ENCODE peak calls at places on chromosome 21, in seven cellular contexts. X is ovary, U is brain microvascular endothelial cell, F is ascending aorta, W is heart left ventricle, K is lower leg skin, M is fibroblast of mammary gland. D is an unnamed sample.

GRCh38 chr21:35219719-35220118 is 170.6 kb upstream of the RUNX1 start:
- DNase-seq in X (no peak), U (no peak), F (no peak), W (no peak), K (no peak), M (no peak), D (no peak)

GRCh38 chr21:42568834-42569731 is 55.4 kb downstream of the SLC37A1 start:
- DNase-seq in X (no peak), U (no peak), F (no peak), W (peak), K (peak), M (no peak), D (no peak)

GRCh38 chr21:45992311-45993209 is 11.0 kb downstream of the COL6A1 start:
- DNase-seq in X (peak), U (no peak), F (no peak), W (peak), K (peak), M (peak), D (peak)

GRCh38 chr21:42854246-42855010 is 24.9 kb downstream of the WDR4 start:
- DNase-seq in X (no peak), U (no peak), F (no peak), W (no peak), K (no peak), M (no peak), D (no peak)

GRCh38 chr21:31298618-31299269 is 45.3 kb downstream of the TIAM1 start:
- DNase-seq in X (no peak), U (no peak), F (no peak), W (no peak), K (no peak), M (peak), D (no peak)

GRCh38 chr21:15363921-15364320 is 299.1 kb upstream of the NRIP1 start:
- DNase-seq in X (no peak), U (no peak), F (no peak), W (no peak), K (no peak), M (peak), D (no peak)

GRCh38 chr21:20570824-20571232 is 427.4 kb upstream of the NCAM2 start:
- DNase-seq in X (no peak), U (no peak), F (no peak), W (no peak), K (no peak), M (no peak), D (no peak)

GRCh38 chr21:42687796-42688195 is 34.4 kb downstream of the PDE9A start:
- DNase-seq in X (no peak), U (no peak), F (no peak), W (peak), K (no peak), M (no peak), D (no peak)

GRCh38 chr21:25396135-25396711 is 211.1 kb downstream of the MRPL39 start:
- DNase-seq in X (no peak), U (no peak), F (no peak), W (no peak), K (no peak), M (no peak), D (no peak)

GRCh38 chr21:32562426-32562825 is 22.9 kb downstream of the TCP10L start:
- DNase-seq in X (peak), U (peak), F (no peak), W (no peak), K (peak), M (peak), D (peak)

GRCh38 chr21:32726742-32727477 is 903 bp downstream of the SYNJ1 start:
- DNase-seq in X (no peak), U (peak), F (no peak), W (no peak), K (no peak), M (peak), D (no peak)

GRCh38 chr21:32475162-32475812 is 62.8 kb downstream of the EVA1C start:
- DNase-seq in X (peak), U (peak), F (no peak), W (no peak), K (no peak), M (peak), D (peak)

GRCh38 chr21:46036696-46037337 is 55.2 kb downstream of the COL6A1 start:
- DNase-seq in X (peak), U (no peak), F (no peak), W (no peak), K (no peak), M (no peak), D (peak)

GRCh38 chr21:45073301-45074047 is 906 bp upstream of the ADARB1 start:
- DNase-seq in X (peak), U (peak), F (no peak), W (no peak), K (peak), M (peak), D (no peak)

GRCh38 chr21:35441868-35442582 is 392.9 kb upstream of the RUNX1 start:
- DNase-seq in X (no peak), U (no peak), F (no peak), W (no peak), K (no peak), M (no peak), D (no peak)

GRCh38 chr21:24428539-24429186 is 1178.6 kb downstream of the MRPL39 start:
- DNase-seq in X (no peak), U (no peak), F (no peak), W (no peak), K (no peak), M (no peak), D (no peak)

GRCh38 chr21:42865361-42866160 is 13.8 kb downstream of the WDR4 start:
- DNase-seq in X (peak), U (no peak), F (no peak), W (no peak), K (no peak), M (no peak), D (peak)

GRCh38 chr21:18547347-18547746 is 143.8 kb upstream of the TMPRSS15 start:
- DNase-seq in X (no peak), U (no peak), F (no peak), W (no peak), K (no peak), M (no peak), D (no peak)

GRCh38 chr21:45328198-45329087 is 40.7 kb upstream of the POFUT2 start:
- DNase-seq in X (peak), U (no peak), F (no peak), W (peak), K (no peak), M (no peak), D (no peak)

GRCh38 chr21:33855190-33855589 is 60.4 kb downstream of the ATP5PO start:
- DNase-seq in X (no peak), U (no peak), F (no peak), W (peak), K (no peak), M (no peak), D (no peak)
- TF ChIP-seq CTCF in X (no peak), U (peak), F (no peak), W (no peak), K (no peak), M (peak), D (no peak)

DNA sequence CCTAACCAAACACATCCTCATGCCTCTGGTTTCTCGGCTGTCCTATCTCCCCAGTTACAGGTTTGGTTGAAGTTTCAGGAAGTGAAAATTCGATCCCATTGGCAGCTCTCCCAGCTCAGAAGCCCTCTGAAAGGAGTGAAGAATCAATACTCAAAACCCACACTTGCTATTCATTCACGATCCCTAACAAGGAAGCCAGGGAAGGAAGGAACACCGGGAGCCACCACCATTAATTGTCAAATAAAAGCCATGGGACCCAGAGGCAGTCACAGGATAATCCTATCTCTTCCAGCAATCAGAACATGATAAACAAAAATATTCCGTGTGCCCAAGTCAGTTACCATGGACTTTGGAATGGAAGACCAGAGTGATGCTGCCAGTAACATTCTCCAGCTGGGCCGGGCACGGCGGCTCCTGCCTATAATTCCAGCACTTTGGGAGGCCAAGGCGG is 7.0 kb downstream of the TMPRSS2 start:
- DNase-seq in X (no peak), U (no peak), F (no peak), W (no peak), K (no peak), M (no peak), D (no peak)
- H3K4me3 ChIP-seq in X (no peak), U (no peak), F (no peak), W (no peak), K (no peak), M (no peak), D (no peak)

GRCh38 chr21:38806942-38807284 is 1.2 kb downstream of the ETS2 start:
- DNase-seq in X (no peak), U (peak), F (no peak), W (no peak), K (no peak), M (peak), D (peak)

GRCh38 chr21:38807481-38807880 is 1.8 kb downstream of the ETS2 start:
- DNase-seq in X (no peak), U (no peak), F (no peak), W (no peak), K (no peak), M (no peak), D (no peak)

GRCh38 chr21:38805282-38806152 is at the start of gene ETS2:
- DNase-seq in X (peak), U (peak), F (peak), W (peak), K (peak), M (peak), D (peak)

GRCh38 chr21:38804617-38805281 is 980 bp upstream of the ETS2 start:
- DNase-seq in X (peak), U (peak), F (no peak), W (peak), K (peak), M (peak), D (peak)

DNA sequence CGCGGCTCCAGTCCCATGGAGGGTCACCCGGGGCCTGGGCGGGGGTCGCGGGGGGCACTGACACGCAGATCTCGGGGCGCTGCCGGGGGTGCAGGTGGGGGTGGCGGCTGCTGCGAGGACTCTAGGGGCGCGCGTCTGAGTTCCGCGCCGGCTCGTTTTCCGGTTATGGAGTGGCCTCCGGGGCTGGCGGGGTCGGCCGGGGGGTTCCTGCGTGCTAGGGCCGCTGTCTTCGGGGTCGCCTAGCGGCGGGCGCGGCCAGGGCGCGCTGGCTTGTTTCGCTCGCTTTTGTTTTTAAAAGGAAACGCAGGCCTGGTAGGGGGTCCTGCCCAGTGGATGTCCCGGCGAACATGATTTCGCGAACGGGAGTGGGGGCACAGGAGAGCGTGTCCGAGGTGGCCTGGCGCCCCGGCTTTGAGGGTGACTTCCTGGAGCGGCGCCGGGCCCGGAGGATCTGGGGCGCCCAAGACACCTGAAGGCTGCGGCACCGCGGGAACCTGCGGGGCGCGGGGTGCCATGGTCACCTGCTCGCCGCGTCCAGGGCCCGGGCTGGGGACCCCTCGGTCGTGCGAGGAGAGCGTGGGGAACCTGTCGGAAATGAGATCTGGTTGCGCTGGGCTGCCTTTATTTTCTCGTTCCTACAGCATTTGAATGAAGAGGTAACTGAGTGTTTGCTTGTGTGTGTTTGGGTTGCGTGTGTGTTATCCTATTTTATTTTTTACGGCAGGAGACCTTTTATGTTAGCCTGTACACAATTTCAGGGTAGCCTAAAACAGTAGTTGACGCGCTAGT is 618 bp downstream of the ETS2 start:
- DNase-seq in X (peak), U (no peak), F (no peak), W (peak), K (peak), M (no peak), D (peak)
- TF ChIP-seq CTCF in X (no peak), U (peak), F (no peak), W (no peak), K (no peak), M (no peak), D (no peak)

DNA sequence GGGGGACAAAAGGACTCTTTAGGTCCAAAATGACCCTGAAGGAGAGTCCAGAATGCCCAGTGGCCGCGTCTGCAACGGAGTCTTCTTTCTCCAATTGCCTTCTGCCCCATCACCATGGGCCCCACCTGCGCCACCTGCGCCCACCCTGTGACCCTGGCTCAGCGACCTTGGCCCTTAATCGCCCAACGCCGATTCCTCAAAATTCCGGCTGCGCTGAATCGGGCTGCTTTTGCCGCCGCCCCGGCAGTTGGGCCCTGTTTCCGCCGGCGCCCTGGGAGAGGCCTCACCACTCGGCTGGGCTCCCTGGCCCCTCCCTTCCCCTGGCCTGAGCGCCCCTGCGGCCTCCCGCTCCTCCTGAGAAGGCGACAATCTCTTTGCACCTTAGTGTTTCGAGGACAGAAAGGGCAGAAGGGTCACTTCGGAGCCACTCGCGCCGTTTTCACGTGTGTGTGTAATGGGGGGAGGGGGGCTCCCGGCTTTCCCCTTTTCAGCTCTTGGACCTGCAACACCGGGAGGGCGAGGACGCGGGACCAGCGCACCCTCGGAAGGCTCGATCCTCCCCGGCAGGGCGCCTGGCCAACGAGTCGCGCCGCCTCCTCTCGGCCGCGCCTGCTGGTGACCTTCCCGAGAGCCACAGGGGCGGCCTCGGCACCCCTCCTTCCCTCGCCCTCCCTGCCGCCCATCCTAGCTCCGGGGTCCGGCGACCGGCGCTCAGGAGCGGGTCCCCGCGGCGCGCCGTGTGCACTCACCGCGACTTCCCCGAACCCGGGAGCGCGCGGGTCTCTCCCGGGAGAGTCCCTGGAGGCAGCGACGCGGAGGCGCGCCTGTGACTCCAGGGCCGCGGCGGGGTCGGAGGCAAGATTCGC is 522 bp upstream of the SIM2 start:
- DNase-seq in X (no peak), U (no peak), F (no peak), W (no peak), K (no peak), M (no peak), D (no peak)
- H3K4me3 ChIP-seq in X (peak), U (no peak), F (peak), W (peak), K (no peak), M (no peak), D (no peak)

GRCh38 chr21:26842976-26843911 is 2.0 kb downstream of the ADAMTS1 start:
- DNase-seq in X (peak), U (peak), F (peak), W (peak), K (peak), M (peak), D (peak)

GRCh38 chr21:26842300-26842699 is 2.9 kb downstream of the ADAMTS1 start:
- DNase-seq in X (peak), U (peak), F (no peak), W (no peak), K (peak), M (peak), D (no peak)

GRCh38 chr21:26844258-26845065 is 747 bp downstream of the ADAMTS1 start:
- DNase-seq in X (peak), U (peak), F (no peak), W (peak), K (peak), M (no peak), D (no peak)

GRCh38 chr21:26845066-26845749 is at the start of gene ADAMTS1:
- DNase-seq in X (peak), U (peak), F (peak), W (peak), K (peak), M (peak), D (peak)

DNA sequence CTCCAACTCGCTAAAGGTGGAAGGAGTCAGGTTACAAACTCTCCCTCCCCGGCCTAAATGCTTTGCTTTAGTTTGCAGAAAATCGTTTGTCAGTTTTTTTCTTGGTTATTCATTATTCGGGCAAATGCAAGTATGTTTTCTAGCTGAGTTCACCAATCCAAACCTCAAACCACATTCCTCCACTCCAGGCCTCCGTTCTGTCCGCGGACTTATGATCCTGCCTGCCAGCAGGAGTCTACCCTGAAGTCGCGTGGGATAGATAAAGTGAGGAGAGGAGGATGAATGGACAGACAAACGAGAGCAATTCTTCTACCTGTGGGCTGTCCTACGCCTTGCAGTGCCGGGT is 1.3 kb downstream of the ADAMTS1 start:
- DNase-seq in X (no peak), U (peak), F (no peak), W (no peak), K (no peak), M (peak), D (no peak)
- TF ChIP-seq CTCF in X (no peak), U (peak), F (no peak), W (no peak), K (no peak), M (peak), D (no peak)

DNA sequence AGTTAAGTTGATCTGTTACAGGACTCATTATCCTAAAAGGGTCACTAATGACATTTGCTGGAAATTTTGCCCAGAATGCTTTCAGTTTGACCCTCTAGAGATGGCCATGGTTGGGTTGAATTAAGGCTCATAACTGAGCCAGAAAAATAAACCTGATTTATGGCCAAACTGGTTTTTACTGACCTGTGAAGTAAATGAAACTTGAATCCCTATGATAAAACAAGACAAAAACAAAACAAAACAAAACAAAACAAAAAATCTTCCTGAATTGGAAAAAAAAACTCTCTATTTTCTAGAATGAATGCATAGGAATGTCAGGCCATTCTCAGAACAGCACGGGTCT is 72.5 kb upstream of the CLDN14 start:
- DNase-seq in X (no peak), U (no peak), F (no peak), W (no peak), K (no peak), M (peak), D (no peak)
- H3K4me3 ChIP-seq in X (no peak), U (no peak), F (no peak), W (no peak), K (no peak), M (no peak), D (no peak)

DNA sequence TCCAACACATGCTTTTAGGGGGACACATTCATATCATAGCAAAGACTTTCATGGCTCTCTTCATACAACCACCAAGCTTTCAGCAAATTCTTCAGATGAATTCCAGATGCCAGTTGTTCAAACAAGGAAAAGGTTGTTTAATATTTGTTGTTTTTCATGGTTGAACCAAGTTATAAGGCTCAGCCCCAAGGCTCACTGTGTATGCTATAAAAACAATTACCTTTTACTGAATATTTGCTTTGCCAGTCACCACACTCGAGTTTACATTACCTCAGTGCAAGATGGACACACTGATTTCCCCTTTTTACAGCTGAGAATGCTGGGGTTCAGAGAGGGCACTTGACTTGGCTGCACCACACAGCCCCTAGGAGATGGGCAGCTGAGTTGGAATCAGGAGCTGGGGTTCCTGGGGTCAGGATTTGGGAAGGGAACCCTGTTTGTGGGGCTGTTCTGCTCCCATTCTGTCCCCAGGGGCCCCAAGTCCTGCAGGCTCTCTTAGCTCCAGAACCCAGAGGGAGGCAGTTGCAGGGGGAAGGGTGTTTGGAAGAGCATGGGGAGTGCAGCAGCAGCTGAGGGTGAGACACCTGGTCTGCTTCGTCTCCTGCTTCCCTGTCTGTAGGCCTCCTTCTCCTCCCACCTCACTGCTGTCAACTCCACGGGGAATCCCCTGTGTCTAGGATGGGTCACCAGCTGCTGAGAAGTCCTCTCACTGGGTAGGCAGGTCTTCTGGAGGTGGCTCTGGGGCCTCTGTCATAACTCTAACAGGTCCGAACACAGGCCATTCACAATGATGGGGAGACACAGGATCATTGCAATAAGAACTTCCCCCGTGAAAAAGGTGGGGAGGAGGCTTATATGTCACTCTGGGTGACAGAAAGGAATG is 12.8 kb upstream of the TMPRSS2 start:
- DNase-seq in X (no peak), U (no peak), F (no peak), W (no peak), K (peak), M (no peak), D (no peak)
- TF ChIP-seq CTCF in X (no peak), U (no peak), F (no peak), W (no peak), K (no peak), M (no peak), D (no peak)

GRCh38 chr21:33976082-33976979 is 60.7 kb upstream of the ATP5PO start:
- DNase-seq in X (no peak), U (peak), F (no peak), W (no peak), K (no peak), M (peak), D (peak)
- H3K4me3 ChIP-seq in X (no peak), U (peak), F (peak), W (peak), K (no peak), M (no peak), D (no peak)

D was measured in foreskin fibroblast.